ENCODE peak calls at places on chromosome 17, in seven cellular contexts. One of them, this sample, is unnamed.

GRCh38 chr17:38435795-38436194 is 7.5 kb downstream of the ARHGAP23 start:
- DNase-seq in glutamatergic neuron: no peak
- DNase-seq in effector CD4-positive, alpha-beta T cell: no peak
- DNase-seq in body of pancreas: no peak
- DNase-seq in M059J: no peak
- DNase-seq in colonic mucosa: no peak
- DNase-seq in NCI-H774: no peak
- DNase-seq in this sample: no peak

GRCh38 chr17:80995131-80995530 is 3.5 kb downstream of the CHMP6 start:
- DNase-seq in glutamatergic neuron: no peak
- DNase-seq in effector CD4-positive, alpha-beta T cell: no peak
- DNase-seq in body of pancreas: no peak
- DNase-seq in M059J: no peak
- DNase-seq in colonic mucosa: no peak
- DNase-seq in NCI-H774: no peak
- DNase-seq in this sample: no peak

GRCh38 chr17:73586153-73586906 is 57.9 kb downstream of the SDK2 start:
- DNase-seq in glutamatergic neuron: no peak
- DNase-seq in effector CD4-positive, alpha-beta T cell: no peak
- DNase-seq in body of pancreas: no peak
- DNase-seq in M059J: peak; percentile 15
- DNase-seq in colonic mucosa: no peak
- DNase-seq in NCI-H774: no peak
- DNase-seq in this sample: no peak

GRCh38 chr17:56424543-56425044 is 168.9 kb upstream of the NOG start:
- DNase-seq in glutamatergic neuron: no peak
- DNase-seq in effector CD4-positive, alpha-beta T cell: no peak
- DNase-seq in body of pancreas: no peak
- DNase-seq in M059J: no peak
- DNase-seq in colonic mucosa: no peak
- DNase-seq in NCI-H774: no peak
- DNase-seq in this sample: no peak

GRCh38 chr17:72305964-72306551 is 185.2 kb downstream of the SOX9 start:
- DNase-seq in glutamatergic neuron: no peak
- DNase-seq in effector CD4-positive, alpha-beta T cell: no peak
- DNase-seq in body of pancreas: no peak
- DNase-seq in M059J: no peak
- DNase-seq in colonic mucosa: no peak
- DNase-seq in NCI-H774: peak; percentile 60
- DNase-seq in this sample: no peak

GRCh38 chr17:334974-335481 is 17.6 kb downstream of the RPH3AL start:
- DNase-seq in glutamatergic neuron: no peak
- DNase-seq in effector CD4-positive, alpha-beta T cell: no peak
- DNase-seq in body of pancreas: no peak
- DNase-seq in M059J: no peak
- DNase-seq in colonic mucosa: no peak
- DNase-seq in NCI-H774: no peak
- DNase-seq in this sample: no peak

GRCh38 chr17:40541060-40541872 is 24.0 kb downstream of the CCR7 start:
- DNase-seq in glutamatergic neuron: no peak
- DNase-seq in effector CD4-positive, alpha-beta T cell: peak; percentile 69
- DNase-seq in body of pancreas: no peak
- DNase-seq in M059J: no peak
- DNase-seq in colonic mucosa: no peak
- DNase-seq in NCI-H774: no peak
- DNase-seq in this sample: no peak

GRCh38 chr17:4536259-4536741 is 18.9 kb downstream of the MYBBP1A start:
- DNase-seq in glutamatergic neuron: peak; percentile 32
- DNase-seq in effector CD4-positive, alpha-beta T cell: no peak
- DNase-seq in body of pancreas: no peak
- DNase-seq in M059J: no peak
- DNase-seq in colonic mucosa: no peak
- DNase-seq in NCI-H774: no peak
- DNase-seq in this sample: no peak

GRCh38 chr17:32486701-32487459 is at the start of gene CDK5R1:
- DNase-seq in glutamatergic neuron: peak; percentile 86
- DNase-seq in effector CD4-positive, alpha-beta T cell: peak; percentile 59
- DNase-seq in body of pancreas: peak; percentile 75
- DNase-seq in M059J: peak; percentile 50
- DNase-seq in colonic mucosa: peak; percentile 62
- DNase-seq in NCI-H774: peak; percentile 91
- DNase-seq in this sample: peak; percentile 28

GRCh38 chr17:78387982-78388941 is 9.8 kb downstream of the PGS1 start:
- DNase-seq in glutamatergic neuron: no peak
- DNase-seq in effector CD4-positive, alpha-beta T cell: no peak
- DNase-seq in body of pancreas: no peak
- DNase-seq in M059J: peak; percentile 60
- DNase-seq in colonic mucosa: no peak
- DNase-seq in NCI-H774: no peak
- DNase-seq in this sample: no peak

GRCh38 chr17:81398855-81399451 is 3.7 kb downstream of the BAHCC1 start:
- DNase-seq in glutamatergic neuron: peak; percentile 61
- DNase-seq in effector CD4-positive, alpha-beta T cell: no peak
- DNase-seq in body of pancreas: no peak
- DNase-seq in M059J: no peak
- DNase-seq in colonic mucosa: peak; percentile 62
- DNase-seq in NCI-H774: no peak
- DNase-seq in this sample: no peak

GRCh38 chr17:11302395-11302932 is 61.5 kb downstream of the SHISA6 start:
- DNase-seq in glutamatergic neuron: no peak
- DNase-seq in effector CD4-positive, alpha-beta T cell: no peak
- DNase-seq in body of pancreas: no peak
- DNase-seq in M059J: no peak
- DNase-seq in colonic mucosa: no peak
- DNase-seq in NCI-H774: no peak
- DNase-seq in this sample: no peak